ENCODE peak calls at places on chromosomes 7 and 10, in ten cellular contexts. Q, Y, G, V, B, R, A, J, U and D are unnamed samples.

GRCh38 chr10:62045765-62046521 is 144.4 kb downstream of the ARID5B start:
- DNase-seq in Q (no peak), Y (peak; percentile 95), G (no peak), V (no peak), B (no peak), R (no peak), A (no peak), J (no peak), U (no peak), D (no peak)

GRCh38 chr7:156602283-156602682 is 38.3 kb upstream of the RNF32 start:
- DNase-seq in Q (no peak), Y (no peak), G (no peak), V (no peak), B (no peak), R (no peak), A (no peak), J (no peak), U (no peak), D (no peak)

GRCh38 chr7:87448427-87448826 is 27.1 kb downstream of the ABCB4 start:
- DNase-seq in Q (no peak), Y (no peak), G (no peak), V (no peak), B (no peak), R (no peak), A (peak; percentile 82), J (no peak), U (no peak), D (no peak)

GRCh38 chr10:77289027-77289501 is 348.5 kb downstream of the KCNMA1 start:
- DNase-seq in Q (no peak), Y (no peak), G (no peak), V (peak; percentile 38), B (no peak), R (no peak), A (no peak), J (no peak), U (no peak), D (no peak)

GRCh38 chr10:48941427-48942075 is 1.9 kb upstream of the LRRC18 start:
- DNase-seq in Q (no peak), Y (no peak), G (no peak), V (peak; percentile 20), B (no peak), R (no peak), A (no peak), J (no peak), U (peak; percentile 23), D (no peak)

GRCh38 chr7:124768525-124768924 is 2.9 kb upstream of the GPR37 start:
- DNase-seq in Q (no peak), Y (no peak), G (no peak), V (no peak), B (no peak), R (no peak), A (no peak), J (no peak), U (no peak), D (no peak)

GRCh38 chr7:44980393-44981034 is 1.7 kb upstream of the MYO1G start:
- DNase-seq in Q (no peak), Y (peak; percentile 48), G (peak; percentile 48), V (no peak), B (peak; percentile 67), R (no peak), A (no peak), J (no peak), U (no peak), D (no peak)

GRCh38 chr7:116628971-116629586 is 42.9 kb upstream of the MET start:
- DNase-seq in Q (no peak), Y (peak; percentile 50), G (no peak), V (no peak), B (no peak), R (peak; percentile 79), A (no peak), J (no peak), U (no peak), D (no peak)

GRCh38 chr10:63464402-63465292 is 1.1 kb downstream of the JMJD1C start:
- DNase-seq in Q (no peak), Y (peak; percentile 48), G (no peak), V (no peak), B (no peak), R (peak; percentile 19), A (no peak), J (no peak), U (no peak), D (no peak)

GRCh38 chr10:119996944-119997343 is 104.4 kb downstream of the SEC23IP start:
- DNase-seq in Q (no peak), Y (no peak), G (no peak), V (no peak), B (no peak), R (no peak), A (no peak), J (no peak), U (no peak), D (no peak)